ENCODE peak calls at places on chromosomes 7 and 10, in ten cellular contexts. N is breast epithelium, P is HCT116, B is spleen, J is SK-N-SH, E is Panc1, R is GM12878, O is HL-60, T is HepG2, C is stomach. M is an unnamed sample.

GRCh38 chr7:96328016-96328415 is 6.1 kb upstream of the SLC25A13 start:
- DNase-seq in N (no peak), P (no peak), B (no peak), J (no peak), E (no peak), R (no peak), O (no peak), T (no peak), C (no peak), M (no peak)

GRCh38 chr7:39259391-39260003 is 281.8 kb downstream of the POU6F2 start:
- DNase-seq in N (no peak), P (no peak), B (no peak), J (no peak), E (no peak), R (no peak), O (no peak), T (no peak), C (no peak), M (no peak)

GRCh38 chr7:33932832-33933468 is 27.6 kb downstream of the BMPER start:
- DNase-seq in N (peak), P (peak), B (peak), J (peak), E (peak), R (no peak), O (peak), T (peak), C (peak), M (peak)

GRCh38 chr7:26180792-26181198 is 19.8 kb downstream of the HNRNPA2B1 start:
- DNase-seq in N (no peak), P (no peak), B (no peak), J (no peak), E (no peak), R (no peak), O (no peak), T (no peak), C (no peak), M (no peak)

GRCh38 chr10:810351-810846 is 120.9 kb upstream of the DIP2C start:
- DNase-seq in N (no peak), P (no peak), B (no peak), J (peak), E (no peak), R (no peak), O (no peak), T (no peak), C (no peak), M (no peak)

GRCh38 chr10:84333864-84334451 is 5.6 kb downstream of the CCSER2 start:
- DNase-seq in N (no peak), P (no peak), B (no peak), J (no peak), E (no peak), R (no peak), O (no peak), T (no peak), C (no peak), M (no peak)

GRCh38 chr10:1059902-1060301 is 3.7 kb downstream of the WDR37 start:
- DNase-seq in N (no peak), P (no peak), B (no peak), J (no peak), E (no peak), R (no peak), O (no peak), T (no peak), C (no peak), M (no peak)

GRCh38 chr7:65892832-65893231 is 20.0 kb downstream of the VKORC1L1 start:
- DNase-seq in N (no peak), P (no peak), B (no peak), J (no peak), E (no peak), R (no peak), O (no peak), T (no peak), C (no peak), M (no peak)

GRCh38 chr10:127619550-127619949 is 70.4 kb downstream of the NPS start:
- DNase-seq in N (no peak), P (no peak), B (no peak), J (no peak), E (no peak), R (no peak), O (no peak), T (no peak), C (no peak), M (no peak)

GRCh38 chr10:128026620-128027281 is 99.5 kb downstream of the MKI67 start:
- DNase-seq in N (no peak), P (no peak), B (no peak), J (no peak), E (no peak), R (no peak), O (no peak), T (no peak), C (no peak), M (no peak)

GRCh38 chr10:34696423-34696822 is 118.7 kb downstream of the PARD3 start:
- DNase-seq in N (no peak), P (no peak), B (no peak), J (no peak), E (no peak), R (no peak), O (no peak), T (no peak), C (no peak), M (no peak)

GRCh38 chr10:4283841-4284610 is 499.0 kb upstream of the KLF6 start:
- DNase-seq in N (no peak), P (no peak), B (no peak), J (no peak), E (no peak), R (no peak), O (no peak), T (no peak), C (peak), M (no peak)

GRCh38 chr10:96664563-96664962 is 55.8 kb downstream of the PIK3AP1 start:
- DNase-seq in N (no peak), P (no peak), B (no peak), J (no peak), E (no peak), R (no peak), O (no peak), T (no peak), C (no peak), M (no peak)

GRCh38 chr7:7596156-7596555 is 29.5 kb downstream of the MIOS start:
- DNase-seq in N (no peak), P (no peak), B (no peak), J (no peak), E (no peak), R (no peak), O (no peak), T (no peak), C (no peak), M (no peak)

GRCh38 chr7:93894426-93894825 is 3.9 kb upstream of the TFPI2 start:
- DNase-seq in N (no peak), P (no peak), B (no peak), J (no peak), E (no peak), R (no peak), O (no peak), T (no peak), C (no peak), M (no peak)

GRCh38 chr7:142549007-142549406 is 200.3 kb upstream of the PRSS1 start:
- DNase-seq in N (no peak), P (no peak), B (no peak), J (no peak), E (no peak), R (no peak), O (no peak), T (no peak), C (no peak), M (no peak)

GRCh38 chr10:103618575-103619423 is 125.3 kb downstream of the NEURL1 start:
- DNase-seq in N (no peak), P (no peak), B (no peak), J (peak), E (no peak), R (no peak), O (no peak), T (no peak), C (peak), M (no peak)

GRCh38 chr10:35913628-35914027 is 271.5 kb upstream of the FZD8 start:
- DNase-seq in N (no peak), P (no peak), B (no peak), J (no peak), E (no peak), R (no peak), O (no peak), T (no peak), C (no peak), M (no peak)

GRCh38 chr10:85927952-85928677 is 438.5 kb downstream of the GRID1 start:
- DNase-seq in N (no peak), P (no peak), B (no peak), J (peak), E (no peak), R (no peak), O (no peak), T (no peak), C (no peak), M (no peak)

DNA sequence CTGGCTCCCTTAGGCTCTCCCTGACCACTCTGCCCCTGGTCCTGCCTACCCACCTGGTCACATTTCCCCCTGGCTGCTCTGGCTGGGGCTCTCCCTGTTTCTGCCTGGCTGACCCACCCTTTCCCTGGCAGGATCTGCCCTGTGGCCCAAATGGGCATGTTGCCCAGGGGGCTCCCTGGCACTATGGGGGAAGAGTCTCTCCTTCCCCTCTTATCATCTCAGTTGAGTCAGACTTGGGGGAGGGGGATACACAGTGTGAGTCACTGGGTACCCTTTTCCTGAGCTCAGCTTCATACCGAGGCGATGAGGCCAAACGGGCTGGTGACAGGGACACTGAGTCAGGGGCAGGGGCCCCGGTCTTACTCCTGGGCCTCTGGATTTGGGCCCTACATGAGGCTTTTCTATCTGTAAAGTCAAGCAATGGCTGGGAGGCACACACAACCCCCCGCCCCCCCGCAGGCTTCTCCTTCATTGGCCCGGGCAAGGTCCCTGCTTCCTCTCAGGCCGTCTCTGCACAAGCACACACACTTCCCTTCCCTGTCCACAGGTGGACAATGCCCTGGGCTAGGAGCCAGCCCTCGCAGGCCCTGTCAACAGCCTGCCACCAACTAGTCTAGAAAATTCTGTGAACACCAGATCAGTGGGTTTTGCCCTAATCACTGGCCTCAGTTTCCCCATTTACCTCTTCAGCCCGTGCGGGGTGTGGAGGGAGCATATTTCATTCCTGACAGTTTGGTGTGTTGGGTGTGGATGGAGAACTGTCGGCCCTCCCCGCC is 627 bp upstream of the FLNC start:
- DNase-seq in N (no peak), P (no peak), B (no peak), J (peak), E (peak), R (no peak), O (no peak), T (no peak), C (peak), M (no peak)
- TF ChIP-seq POLR2AphosphoS5 in N (no peak), P (no peak), B (no peak), J (peak), E (no peak), R (no peak), O (no peak), T (no peak), C (no peak), M (no peak)

GRCh38 chr7:102450242-102450641 is 14.4 kb downstream of the ALKBH4 start:
- DNase-seq in N (no peak), P (no peak), B (peak), J (no peak), E (no peak), R (no peak), O (no peak), T (no peak), C (no peak), M (no peak)
- TF ChIP-seq CTCF in N (no peak), P (peak), B (peak), J (peak), E (no peak), R (peak), O (peak), T (peak), C (no peak), M (no peak)

GRCh38 chr10:79235765-79236755 is 111.2 kb upstream of the PPIF start:
- DNase-seq in N (no peak), P (no peak), B (no peak), J (no peak), E (no peak), R (no peak), O (no peak), T (no peak), C (no peak), M (no peak)

GRCh38 chr10:79239275-79239779 is 107.9 kb upstream of the PPIF start:
- DNase-seq in N (no peak), P (no peak), B (peak), J (peak), E (no peak), R (no peak), O (no peak), T (no peak), C (no peak), M (no peak)

GRCh38 chr10:79238606-79239005 is 108.7 kb upstream of the PPIF start:
- DNase-seq in N (no peak), P (no peak), B (no peak), J (no peak), E (no peak), R (no peak), O (no peak), T (no peak), C (no peak), M (no peak)

GRCh38 chr10:79239930-79240713 is 107.1 kb upstream of the PPIF start:
- DNase-seq in N (no peak), P (no peak), B (no peak), J (peak), E (no peak), R (no peak), O (no peak), T (no peak), C (no peak), M (no peak)

GRCh38 chr10:79237801-79238520 is 109.3 kb upstream of the PPIF start:
- DNase-seq in N (no peak), P (no peak), B (no peak), J (peak), E (no peak), R (no peak), O (no peak), T (no peak), C (no peak), M (no peak)
- TF ChIP-seq POLR2AphosphoS5 in N (no peak), P (no peak), B (no peak), J (no peak), E (no peak), R (no peak), O (no peak), T (no peak), C (no peak), M (no peak)

GRCh38 chr7:27182285-27182827 is 2.7 kb downstream of the HOXA11 start:
- DNase-seq in N (peak), P (no peak), B (peak), J (no peak), E (no peak), R (no peak), O (no peak), T (no peak), C (peak), M (no peak)
- TF ChIP-seq CTCF in N (no peak), P (no peak), B (no peak), J (no peak), E (no peak), R (no peak), O (no peak), T (no peak), C (no peak), M (peak)

GRCh38 chr7:121069346-121070100 is 81.0 kb downstream of the CPED1 start:
- DNase-seq in N (no peak), P (no peak), B (no peak), J (no peak), E (no peak), R (no peak), O (no peak), T (no peak), C (no peak), M (peak)
- TF ChIP-seq POLR2AphosphoS5 in N (no peak), P (no peak), B (no peak), J (no peak), E (no peak), R (no peak), O (no peak), T (no peak), C (peak), M (peak)

DNA sequence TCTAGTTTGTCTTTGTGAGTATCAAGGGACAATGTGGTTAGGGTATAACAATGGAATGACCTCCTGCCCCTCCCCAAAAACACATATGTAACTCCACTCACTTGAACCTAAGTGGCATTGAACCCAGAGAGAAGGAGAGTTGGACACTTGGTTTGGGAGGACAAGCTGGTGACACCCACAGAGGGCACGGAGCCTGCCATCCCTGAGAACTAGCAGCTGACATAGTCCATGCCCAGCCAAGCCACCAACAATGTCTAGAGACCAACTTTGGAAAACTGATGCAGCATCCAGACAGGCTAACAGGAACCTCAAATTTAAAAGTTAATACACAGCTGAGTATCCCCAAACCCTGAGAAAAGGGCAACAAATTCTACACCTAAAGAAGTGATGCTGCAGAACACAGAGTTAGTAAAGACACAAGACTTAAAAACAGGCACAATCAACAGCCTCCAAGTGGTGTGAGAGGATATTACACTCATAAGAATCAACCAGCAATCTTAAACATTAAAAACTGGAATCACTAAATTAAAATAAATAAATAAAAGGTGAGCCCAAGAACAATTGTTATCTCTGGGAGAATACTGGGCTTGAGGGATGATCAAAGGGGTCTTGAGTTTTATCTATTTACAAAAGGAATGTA is 27.2 kb downstream of the NUDCD3 start:
- DNase-seq in N (no peak), P (no peak), B (no peak), J (no peak), E (no peak), R (no peak), O (no peak), T (no peak), C (no peak), M (no peak)
- TF ChIP-seq CTCF in N (peak), P (peak), B (no peak), J (peak), E (peak), R (peak), O (no peak), T (no peak), C (no peak), M (no peak)

DNA sequence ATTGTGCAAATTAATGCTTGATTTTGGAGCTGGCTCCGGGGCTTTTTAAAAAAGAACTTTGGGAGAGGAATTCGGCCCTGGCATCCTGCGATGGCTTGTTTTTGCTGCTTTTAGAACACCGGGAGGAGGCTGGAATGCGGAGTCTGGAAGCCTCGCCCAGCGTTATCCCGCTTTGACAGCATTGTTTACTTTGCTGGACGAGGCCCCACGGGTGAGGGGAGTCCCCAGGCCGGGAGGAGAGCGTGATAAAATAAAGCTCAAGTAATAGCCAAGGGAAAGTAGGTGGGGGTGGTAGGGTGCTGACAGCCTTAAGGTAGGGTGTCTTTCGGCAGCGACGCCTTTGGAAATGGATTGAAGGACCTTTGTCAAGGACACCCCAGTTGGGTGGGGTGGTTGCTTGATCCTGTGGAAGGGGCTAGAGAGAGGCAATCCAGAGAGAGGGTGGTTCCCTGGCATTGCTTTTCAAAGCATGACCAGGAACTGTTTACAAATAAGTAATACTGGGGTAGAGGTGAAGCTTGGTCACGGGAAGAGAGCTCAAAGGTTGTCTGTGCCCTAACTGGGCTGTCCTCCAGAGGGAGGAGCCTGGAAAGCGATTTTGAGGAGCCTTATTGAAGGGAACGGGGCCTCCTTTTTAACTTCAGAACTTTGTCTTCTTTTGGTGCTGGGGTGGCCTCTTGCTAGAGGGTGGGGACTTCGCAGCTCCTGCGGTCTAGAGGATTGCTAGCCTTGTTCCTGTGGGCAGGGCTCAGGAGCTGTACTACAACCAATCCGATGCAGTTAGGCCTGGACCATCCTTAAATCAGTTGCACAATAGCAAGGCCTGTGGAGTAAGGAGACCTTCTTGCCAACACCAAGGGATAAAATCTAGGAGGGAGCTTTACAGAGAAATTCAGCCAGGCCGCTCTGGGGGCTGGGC is 1.2 kb downstream of the EIF4EBP2 start:
- DNase-seq in N (peak), P (no peak), B (peak), J (peak), E (no peak), R (no peak), O (peak), T (peak), C (peak), M (peak)
- TF ChIP-seq POLR2AphosphoS5 in N (peak), P (no peak), B (peak), J (no peak), E (no peak), R (no peak), O (no peak), T (no peak), C (peak), M (peak)

DNA sequence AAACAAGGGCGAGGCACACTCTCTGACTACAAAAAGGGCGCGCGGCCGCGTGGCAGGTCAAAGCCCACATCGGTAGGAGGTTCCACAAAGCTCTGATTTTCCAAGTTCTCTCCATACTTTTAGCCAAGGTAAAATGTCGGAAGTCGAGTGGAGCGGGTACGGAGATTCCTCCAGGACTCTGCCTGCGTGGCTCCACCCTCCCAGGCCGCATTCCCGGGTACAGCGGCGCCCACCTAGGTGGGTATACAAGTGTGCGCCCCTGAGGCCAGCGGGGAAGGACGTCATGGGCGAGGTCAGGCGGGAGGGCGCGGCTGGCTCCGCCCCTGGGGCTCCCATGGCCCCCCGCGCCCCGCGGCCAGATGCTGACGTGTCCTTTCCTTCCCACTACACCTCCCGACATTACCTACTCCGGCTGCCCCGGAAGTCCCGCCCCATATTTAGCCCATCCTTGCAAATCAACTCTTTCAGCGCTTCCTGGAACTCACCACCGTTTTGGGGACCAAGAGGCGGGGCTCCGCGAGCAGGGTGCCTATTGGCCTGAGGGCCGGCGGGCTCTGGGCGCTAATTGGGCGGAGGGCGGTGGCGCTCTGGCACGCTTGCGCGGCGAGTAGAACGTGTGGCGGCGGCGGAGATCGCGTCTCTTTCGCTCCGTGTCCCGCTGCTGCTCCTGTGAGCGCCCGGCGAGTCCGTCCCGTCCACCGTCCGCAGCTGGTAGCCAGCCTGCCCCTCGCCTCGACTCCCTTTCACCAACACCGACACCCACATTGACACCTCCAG is at the start of gene SND1:
- DNase-seq in N (peak), P (peak), B (peak), J (peak), E (peak), R (peak), O (peak), T (peak), C (peak), M (peak)
- TF ChIP-seq CTCF in N (no peak), P (no peak), B (no peak), J (no peak), E (no peak), R (no peak), O (no peak), T (no peak), C (no peak), M (no peak)

GRCh38 chr10:5945561-5946418 is 31.6 kb downstream of the IL15RA start:
- DNase-seq in N (no peak), P (no peak), B (peak), J (no peak), E (no peak), R (no peak), O (no peak), T (peak), C (peak), M (peak)
- TF ChIP-seq POLR2AphosphoS5 in N (peak), P (no peak), B (peak), J (no peak), E (no peak), R (no peak), O (no peak), T (no peak), C (no peak), M (peak)